ENCODE peak calls at places on chromosomes 11 and 22, in ten cellular contexts. S is aorta; R is A549; F is astrocyte; G is HCT116; H is breast epithelium; U is uterus; E is foreskin keratinocyte; O is transverse colon; M is CD8-positive, alpha-beta T cell. C is an unnamed sample.
A peak's percentile ranks its signal among the peaks of the same experiment; 100 is the strongest.

GRCh38 chr22:45090364-45090960 is 73.3 kb upstream of the NUP50 start:
- DNase-seq in M (no peak), E (no peak), H (no peak), U (no peak), F (peak; percentile 42), R (peak; percentile 69), S (no peak), O (peak; percentile 41), G (no peak), C (no peak)

GRCh38 chr11:76152086-76152658 is 54.1 kb downstream of the WNT11 start:
- DNase-seq in M (peak; percentile 72), U (peak; percentile 87), G (peak; percentile 57), S (peak; percentile 93), F (peak; percentile 52), E (peak; percentile 22), O (peak; percentile 89), H (peak; percentile 84), R (peak; percentile 84), C (peak; percentile 64)

GRCh38 chr11:128342511-128343133 is 244.7 kb downstream of the ETS1 start:
- DNase-seq in S (no peak), G (no peak), H (no peak), M (peak; percentile 32), O (peak; percentile 42), U (no peak), F (peak; percentile 70), R (peak; percentile 27), E (peak; percentile 35), C (peak; percentile 53)

GRCh38 chr11:100863080-100863581 is 176.0 kb downstream of the ARHGAP42 start:
- DNase-seq in E (no peak), G (no peak), O (no peak), H (no peak), R (peak; percentile 19), M (no peak), U (peak; percentile 29), S (no peak), F (peak; percentile 99), C (no peak)

GRCh38 chr22:46259374-46259773 is 3.8 kb downstream of the PKDREJ start:
- DNase-seq in U (no peak), F (no peak), O (no peak), H (no peak), R (no peak), E (no peak), S (peak; percentile 47), G (no peak), M (no peak), C (no peak)

GRCh38 chr22:25741692-25742626 is at the start of gene MYO18B:
- DNase-seq in H (no peak), R (no peak), O (no peak), E (no peak), G (no peak), U (no peak), M (no peak), F (peak; percentile 23), S (peak; percentile 81), C (no peak)

GRCh38 chr11:130652671-130653335 is 204.4 kb downstream of the ADAMTS15 start:
- DNase-seq in U (peak; percentile 74), H (peak; percentile 63), G (no peak), R (no peak), M (no peak), F (peak; percentile 71), S (peak; percentile 86), O (peak; percentile 46), E (no peak), C (no peak)

GRCh38 chr22:25057013-25057881 is 104.7 kb downstream of the KIAA1671 start:
- DNase-seq in R (peak; percentile 56), M (peak; percentile 62), G (peak; percentile 29), O (peak; percentile 82), E (no peak), U (peak; percentile 28), S (peak; percentile 62), H (peak; percentile 44), F (no peak), C (peak; percentile 67)

GRCh38 chr22:42022162-42022847 is 23.7 kb downstream of the WBP2NL start:
- DNase-seq in E (no peak), S (no peak), G (no peak), M (no peak), F (no peak), R (peak; percentile 16), H (no peak), O (peak; percentile 32), U (no peak), C (no peak)

GRCh38 chr22:48828688-48829087 is 999.0 kb downstream of the BRD1 start:
- DNase-seq in S (no peak), E (no peak), U (no peak), H (no peak), O (no peak), R (no peak), F (no peak), G (no peak), M (no peak), C (no peak)

GRCh38 chr11:112837162-112837826 is 123.9 kb upstream of the NCAM1 start:
- DNase-seq in F (no peak), R (peak; percentile 7), E (no peak), G (peak; percentile 6), H (no peak), M (no peak), U (no peak), S (no peak), O (no peak), C (no peak)

GRCh38 chr11:33564856-33565453 is 135.7 kb downstream of the C11orf91 start:
- DNase-seq in H (no peak), U (no peak), O (no peak), E (no peak), M (no peak), G (no peak), S (no peak), F (no peak), R (no peak), C (no peak)

GRCh38 chr11:107956543-107956942 is 28.3 kb downstream of the RAB39A start:
- DNase-seq in O (no peak), U (no peak), G (no peak), H (no peak), R (no peak), F (no peak), E (no peak), M (no peak), S (no peak), C (no peak)

GRCh38 chr11:48170176-48170839 is 46.3 kb upstream of the OR4B1 start:
- DNase-seq in G (no peak), O (no peak), M (no peak), R (no peak), F (peak; percentile 38), U (no peak), E (no peak), H (no peak), S (peak; percentile 50), C (no peak)

GRCh38 chr11:61719968-61720367 is 32.5 kb upstream of the MYRF start:
- DNase-seq in E (no peak), O (no peak), H (no peak), F (no peak), U (no peak), G (no peak), S (no peak), R (no peak), M (no peak), C (no peak)

GRCh38 chr11:61716478-61717285 is 35.8 kb upstream of the MYRF start:
- DNase-seq in H (no peak), O (no peak), S (no peak), E (no peak), R (no peak), U (no peak), G (no peak), M (no peak), F (no peak), C (no peak)

GRCh38 chr11:61717286-61718033 is 35.0 kb upstream of the MYRF start:
- DNase-seq in O (no peak), H (no peak), G (no peak), M (no peak), U (no peak), R (no peak), S (no peak), E (no peak), F (no peak), C (no peak)

GRCh38 chr11:61718613-61719302 is 33.7 kb upstream of the MYRF start:
- DNase-seq in H (no peak), S (peak; percentile 72), R (no peak), G (no peak), M (no peak), F (peak; percentile 69), O (no peak), U (peak; percentile 78), E (no peak), C (no peak)

GRCh38 chr11:61718046-61718531 is 34.3 kb upstream of the MYRF start:
- DNase-seq in H (no peak), U (no peak), R (no peak), G (no peak), F (no peak), S (no peak), E (no peak), M (no peak), O (peak; percentile 46), C (no peak)
- H3K27ac ChIP-seq in H (peak overlapping the region; percentile 74), U (peak overlapping the region; percentile 83), R (no peak overlapping the region), G (no peak overlapping the region), F (peak overlapping the region; percentile 66), S (no peak overlapping the region), E (no peak overlapping the region), M (no peak overlapping the region), O (peak overlapping the region; percentile 5), C (no peak overlapping the region)

DNA sequence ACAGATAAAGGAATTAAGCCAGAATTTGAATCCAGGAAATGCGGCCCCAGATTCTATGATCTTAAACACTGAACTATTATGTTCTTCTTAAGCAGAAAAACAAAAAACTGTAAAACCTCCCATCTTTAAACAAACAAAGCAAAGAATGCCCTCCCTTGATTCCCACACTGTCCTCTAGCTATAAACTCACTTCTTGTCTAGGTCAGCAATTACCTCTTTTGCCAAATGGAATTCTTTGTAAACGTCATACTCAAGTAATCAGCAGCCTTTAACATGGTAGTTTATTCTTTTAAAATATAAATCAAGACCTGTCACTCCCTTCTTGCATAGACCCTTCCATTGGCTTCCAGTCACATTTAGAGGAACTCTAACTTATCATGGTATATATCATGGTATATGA is 958.9 kb upstream of the CNTN5 start:
- DNase-seq in O (no peak), H (no peak), F (no peak), E (no peak), M (no peak), S (no peak), G (no peak), U (no peak), R (no peak), C (no peak)
- H3K27ac ChIP-seq in O (no peak overlapping the region), H (no peak overlapping the region), F (no peak overlapping the region), E (no peak overlapping the region), M (no peak overlapping the region), S (no peak overlapping the region), G (no peak overlapping the region), U (no peak overlapping the region), R (no peak overlapping the region), C (no peak overlapping the region)

DNA sequence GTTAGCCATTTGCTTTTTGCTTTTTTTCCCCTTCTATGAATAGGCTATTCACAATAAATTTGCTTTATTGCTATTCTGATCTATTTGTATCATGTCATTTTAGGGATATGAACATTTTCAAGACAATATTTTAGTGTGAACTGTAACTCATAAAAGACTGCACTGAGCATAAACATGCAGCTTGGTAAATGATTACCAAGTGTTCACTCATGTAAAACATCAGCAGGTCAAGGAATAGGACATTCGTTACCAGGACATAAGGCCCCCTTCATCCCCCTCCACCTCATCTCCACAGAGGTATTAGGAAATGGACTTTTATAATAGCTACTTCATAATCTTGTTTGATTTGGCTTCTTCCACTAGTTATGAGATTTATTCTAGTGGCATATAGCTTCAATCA is 12.4 kb downstream of the NLRP14 start:
- DNase-seq in R (no peak), M (no peak), S (no peak), O (no peak), F (no peak), E (no peak), G (no peak), H (no peak), U (no peak), C (no peak)
- H3K27ac ChIP-seq in R (no peak overlapping the region), M (no peak overlapping the region), S (no peak overlapping the region), O (no peak overlapping the region), F (no peak overlapping the region), E (no peak overlapping the region), G (no peak overlapping the region), H (no peak overlapping the region), U (no peak overlapping the region), C (no peak overlapping the region)

GRCh38 chr11:115153731-115154354 is 350.4 kb downstream of the CADM1 start:
- DNase-seq in F (no peak), S (no peak), U (no peak), M (no peak), O (no peak), H (no peak), E (no peak), G (no peak), R (no peak), C (no peak)
- H3K27ac ChIP-seq in F (no peak overlapping the region), S (no peak overlapping the region), U (no peak overlapping the region), M (no peak overlapping the region), O (no peak overlapping the region), H (no peak overlapping the region), E (no peak overlapping the region), G (no peak overlapping the region), R (peak overlapping the region; percentile 64), C (no peak overlapping the region)